ENCODE peak calls at places on chromosomes 16 and 17, in six cellular contexts. J is hepatocyte, B is nephron progenitor cell, N is HFF-Myc, F is GM06990, S is HFFc6. X is an unnamed sample.

GRCh38 chr17:50289268-50289667 is 15.0 kb downstream of the TMEM92 start:
- DNase-seq in J (no peak), B (no peak), N (no peak), F (no peak), S (peak), X (no peak)

GRCh38 chr17:17393976-17394375 is 82.8 kb upstream of the MED9 start:
- DNase-seq in J (no peak), B (no peak), N (no peak), F (no peak), S (no peak), X (no peak)

GRCh38 chr17:50911890-50912289 is 45.7 kb upstream of the TOB1 start:
- DNase-seq in J (no peak), B (no peak), N (no peak), F (no peak), S (no peak), X (no peak)

GRCh38 chr16:72425571-72426341 is 253.8 kb upstream of the PMFBP1 start:
- DNase-seq in J (no peak), B (no peak), N (no peak), F (no peak), S (no peak), X (no peak)

GRCh38 chr16:8623634-8624033 is 2.1 kb downstream of the METTL22 start:
- DNase-seq in J (no peak), B (no peak), N (no peak), F (no peak), S (peak), X (no peak)

GRCh38 chr16:117381-118365 is 20.8 kb downstream of the NPRL3 start:
- DNase-seq in J (peak), B (peak), N (no peak), F (no peak), S (peak), X (no peak)

GRCh38 chr17:77247048-77247541 is 106.3 kb downstream of the SEC14L1 start:
- DNase-seq in J (peak), B (peak), N (no peak), F (peak), S (peak), X (no peak)

GRCh38 chr16:70749681-70750601 is 51.0 kb downstream of the VAC14 start:
- DNase-seq in J (no peak), B (peak), N (no peak), F (no peak), S (no peak), X (no peak)

GRCh38 chr16:8892101-8892575 is 10.0 kb downstream of the LITAFD start:
- DNase-seq in J (no peak), B (no peak), N (no peak), F (peak), S (no peak), X (no peak)

GRCh38 chr17:76094046-76094445 is 9.5 kb downstream of the EXOC7 start:
- DNase-seq in J (no peak), B (no peak), N (no peak), F (no peak), S (no peak), X (no peak)

GRCh38 chr16:48014349-48015135 is 141.3 kb downstream of the ABCC12 start:
- DNase-seq in J (peak), B (peak), N (no peak), F (no peak), S (peak), X (no peak)

GRCh38 chr16:15043344-15043743 is 12.5 kb downstream of the NTAN1 start:
- DNase-seq in J (no peak), B (no peak), N (no peak), F (no peak), S (no peak), X (no peak)
- TF ChIP-seq CTCF in J (no peak), B (no peak), N (no peak), F (no peak), S (no peak), X (no peak)

GRCh38 chr16:29818082-29818481 is 2.1 kb downstream of the PAGR1 start:
- DNase-seq in J (no peak), B (no peak), N (no peak), F (no peak), S (no peak), X (no peak)

GRCh38 chr16:29820271-29820701 is at the start of gene MVP:
- DNase-seq in J (peak), B (peak), N (no peak), F (peak), S (peak), X (no peak)

GRCh38 chr16:29821663-29822115 is 1.4 kb downstream of the MVP start:
- DNase-seq in J (peak), B (no peak), N (no peak), F (no peak), S (peak), X (peak)

GRCh38 chr16:29820730-29821662 is 734 bp downstream of the MVP start:
- DNase-seq in J (no peak), B (no peak), N (no peak), F (peak), S (no peak), X (no peak)

GRCh38 chr16:29819506-29819905 is 756 bp upstream of the MVP start:
- DNase-seq in J (no peak), B (no peak), N (no peak), F (no peak), S (no peak), X (no peak)
- TF ChIP-seq CTCF in J (peak), B (no peak), N (peak), F (no peak), S (peak), X (peak)

DNA sequence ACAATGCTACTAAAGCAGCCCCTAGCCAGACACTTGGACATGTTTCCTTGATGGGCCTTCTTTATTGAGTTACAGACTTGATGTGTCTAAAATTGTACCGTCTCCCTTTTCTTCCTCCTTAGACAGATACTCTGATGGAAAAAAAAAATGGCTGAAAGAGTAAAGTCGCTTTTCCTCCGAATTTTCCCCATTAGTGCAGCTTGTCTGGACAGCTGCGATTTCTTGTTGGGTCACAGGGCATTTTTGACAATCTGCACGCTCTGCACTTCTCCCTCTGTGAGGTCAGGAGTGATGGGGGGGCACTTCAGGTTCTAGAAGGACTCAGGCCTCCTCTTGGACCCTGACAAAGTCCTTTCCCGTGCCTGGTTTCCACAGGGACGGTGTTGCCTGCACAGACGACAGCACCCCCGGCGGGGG is 968 bp upstream of the PRKAR1A start:
- DNase-seq in J (no peak), B (no peak), N (peak), F (no peak), S (no peak), X (no peak)
- TF ChIP-seq CTCF in J (no peak), B (no peak), N (no peak), F (peak), S (peak), X (peak)

DNA sequence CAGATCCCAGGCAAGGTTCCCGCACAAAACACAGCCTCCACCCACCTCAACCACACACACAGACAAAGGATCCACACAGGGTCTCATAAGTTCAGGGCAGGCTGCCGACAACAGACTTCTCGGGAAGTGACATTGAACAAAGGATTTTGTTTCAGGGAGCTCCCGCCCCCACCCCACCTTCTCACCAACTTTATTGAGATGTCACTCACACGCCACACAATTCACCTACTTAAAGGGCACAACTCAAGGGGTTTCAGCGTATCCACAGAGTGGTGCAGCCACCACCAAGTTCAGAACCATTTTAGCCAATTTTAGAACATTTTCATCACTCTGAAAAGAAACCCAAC is 356.9 kb downstream of the FOXL1 start:
- DNase-seq in J (no peak), B (no peak), N (no peak), F (no peak), S (no peak), X (no peak)
- TF ChIP-seq CTCF in J (no peak), B (no peak), N (no peak), F (no peak), S (no peak), X (no peak)

GRCh38 chr17:10646393-10646990 is 10.6 kb downstream of the MYH3 start:
- DNase-seq in J (peak), B (peak), N (peak), F (no peak), S (peak), X (no peak)
- TF ChIP-seq CTCF in J (peak), B (peak), N (peak), F (peak), S (peak), X (peak)

DNA sequence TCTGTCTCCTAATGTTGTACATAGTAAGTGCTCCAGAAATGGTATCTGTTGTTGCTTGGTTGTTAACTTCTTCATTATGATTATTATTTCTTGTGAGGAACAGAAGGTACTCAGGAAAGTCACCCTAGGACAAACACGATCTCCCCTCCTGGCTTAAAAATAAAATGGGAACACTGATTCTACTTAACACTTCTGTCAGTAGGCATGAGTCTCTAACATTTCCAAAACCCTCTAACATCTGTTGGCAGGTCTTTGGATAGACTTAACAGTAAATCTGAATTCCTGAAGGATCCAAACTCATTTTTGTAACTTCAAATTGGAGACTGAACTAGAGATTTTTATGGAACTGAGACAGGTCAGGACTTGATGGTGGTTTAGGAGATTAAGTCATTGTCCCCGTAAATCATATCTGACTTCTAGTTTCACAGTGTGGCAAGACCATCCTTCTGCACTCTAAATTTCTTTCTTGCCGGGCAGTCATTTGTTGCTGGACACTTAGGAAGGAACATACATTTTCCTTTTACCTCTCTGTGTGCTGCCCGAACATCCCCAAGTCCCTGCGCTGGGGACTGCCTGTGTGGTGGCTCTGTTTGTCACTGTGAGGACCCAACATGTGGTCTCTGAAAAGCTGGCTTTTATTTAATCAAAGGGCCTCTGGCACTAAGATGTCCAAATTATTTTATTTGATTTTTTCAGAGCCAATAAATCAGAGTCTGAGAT is 149.9 kb downstream of the NPIPB5 start:
- DNase-seq in J (no peak), B (no peak), N (no peak), F (no peak), S (no peak), X (no peak)
- TF ChIP-seq CTCF in J (no peak), B (no peak), N (no peak), F (no peak), S (no peak), X (no peak)

DNA sequence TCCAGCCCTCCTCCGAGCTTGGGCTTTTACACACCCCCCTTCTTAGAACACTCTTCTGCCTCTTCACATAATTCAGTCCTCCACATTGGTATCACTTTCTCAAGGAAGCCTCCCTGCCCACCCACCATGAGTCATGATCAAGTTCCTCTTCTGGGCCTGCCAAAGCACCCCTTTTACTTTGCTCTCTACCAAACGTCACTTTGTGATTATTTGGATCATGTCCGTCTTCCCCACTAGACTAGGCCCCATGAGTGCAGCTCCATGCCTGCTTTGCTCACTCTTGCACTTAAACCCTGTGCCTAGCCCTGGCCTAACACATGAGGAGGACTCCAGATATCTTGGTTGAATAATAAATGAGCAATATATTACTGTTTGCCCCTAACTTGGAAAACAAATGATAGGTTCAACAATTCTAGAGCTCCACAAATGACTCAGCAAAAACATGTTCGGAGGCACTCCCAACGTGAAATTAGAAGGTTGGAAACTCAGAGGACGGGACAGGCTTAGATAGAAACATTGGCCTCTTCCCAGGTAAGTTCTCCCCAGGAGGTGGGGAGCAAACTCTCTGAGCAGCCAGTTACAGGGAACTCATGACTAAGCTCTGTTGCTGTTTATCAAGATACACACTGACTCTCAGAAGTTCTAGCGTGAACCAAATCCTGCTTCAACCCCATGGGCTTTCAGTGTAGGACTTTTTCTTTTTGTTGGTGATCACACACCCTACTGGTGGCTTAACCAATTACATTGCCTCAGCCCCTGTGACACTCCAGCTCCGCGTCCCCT is 28.3 kb downstream of the G6PC1 start:
- DNase-seq in J (peak), B (peak), N (peak), F (peak), S (peak), X (peak)
- TF ChIP-seq CTCF in J (peak), B (peak), N (peak), F (peak), S (peak), X (peak)

DNA sequence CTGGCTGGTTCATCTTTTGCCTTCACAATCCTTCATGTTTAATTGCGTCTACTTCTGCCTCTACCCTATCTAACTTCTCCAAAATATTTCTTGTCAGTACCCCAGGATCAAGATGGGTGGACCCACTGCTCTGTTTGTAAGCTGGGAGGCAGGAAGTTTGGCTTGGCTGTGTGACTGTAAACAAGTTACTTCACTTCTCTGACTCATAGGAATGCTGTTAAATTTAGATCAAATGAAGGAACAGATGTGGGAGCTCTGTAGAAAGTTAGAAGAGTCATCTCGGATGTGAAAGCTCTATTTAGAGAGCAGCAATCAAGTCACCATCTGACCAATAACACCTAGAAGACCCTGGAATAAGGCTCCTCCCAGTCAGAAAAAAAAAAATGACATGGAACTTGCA is 55.2 kb upstream of the MRTFB start:
- DNase-seq in J (no peak), B (no peak), N (peak), F (no peak), S (peak), X (peak)
- TF ChIP-seq CTCF in J (no peak), B (no peak), N (no peak), F (no peak), S (peak), X (no peak)

GRCh38 chr16:30430428-30430970 is 669 bp upstream of the DCTPP1 start:
- DNase-seq in J (no peak), B (peak), N (no peak), F (no peak), S (no peak), X (no peak)
- TF ChIP-seq CTCF in J (no peak), B (no peak), N (no peak), F (no peak), S (peak), X (no peak)

DNA sequence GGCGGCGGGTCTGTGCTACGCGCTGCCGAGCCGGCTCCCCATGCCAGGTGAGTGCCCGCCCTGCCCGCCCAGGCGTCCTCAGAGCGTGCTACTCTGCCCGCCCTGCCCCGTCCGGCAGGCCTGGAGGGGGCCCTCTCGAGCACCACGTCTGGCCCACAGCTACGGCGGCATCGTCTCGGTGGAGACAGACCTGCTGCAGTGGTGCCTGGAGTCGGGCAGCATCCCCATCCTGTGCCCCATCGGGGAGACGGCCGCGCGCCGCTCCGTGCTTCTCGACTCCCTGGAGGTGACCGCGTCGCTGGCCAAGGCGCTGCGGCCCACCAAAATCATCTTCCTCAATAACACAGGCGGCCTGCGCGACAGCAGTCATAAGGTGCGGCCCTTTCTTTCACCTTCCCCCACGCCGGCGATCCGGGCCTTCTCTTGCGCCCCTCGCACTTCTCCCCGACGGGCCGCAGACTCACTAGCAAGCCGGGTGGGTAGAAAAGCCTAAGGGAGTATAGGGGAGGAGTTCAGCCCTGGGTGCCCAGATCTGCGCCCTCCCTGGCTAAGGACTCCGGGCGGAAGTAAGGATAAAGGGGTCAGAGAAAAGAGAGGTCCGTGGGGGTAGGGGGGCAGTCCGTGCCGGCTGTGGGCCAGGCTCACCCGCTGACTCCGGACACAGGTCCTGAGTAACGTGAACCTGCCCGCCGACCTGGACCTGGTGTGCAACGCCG is 1.6 kb downstream of the NAGS start:
- DNase-seq in J (peak), B (peak), N (no peak), F (peak), S (no peak), X (no peak)
- TF ChIP-seq CTCF in J (peak), B (peak), N (no peak), F (peak), S (peak), X (peak)

X was measured in BJ.